ENCODE peak calls at places on chromosome 1, in nine cellular contexts. B, P, J, D, V, M, Y, K and W are unnamed samples.
A peak's percentile ranks its signal among the peaks of the same experiment; 100 is the strongest.

GRCh38 chr1:13801232-13801631 is 101.2 kb downstream of the PRDM2 start:
- DNase-seq in D (no peak), M (no peak), Y (no peak), K (no peak), P (peak; percentile 19), B (no peak), J (no peak), V (no peak), W (no peak)

GRCh38 chr1:218345673-218346390 is 696 bp downstream of the TGFB2 start:
- DNase-seq in D (no peak), B (peak; percentile 71), K (peak; percentile 48), P (peak; percentile 89), M (peak; percentile 42), Y (no peak), J (peak; percentile 46), V (peak; percentile 31), W (no peak)

GRCh38 chr1:7591565-7591964 is 179.5 kb upstream of the VAMP3 start:
- DNase-seq in K (no peak), P (no peak), V (no peak), B (no peak), Y (no peak), D (no peak), M (no peak), J (no peak), W (no peak)

GRCh38 chr1:84170171-84170570 is 26.1 kb downstream of the PRKACB start:
- DNase-seq in P (no peak), M (no peak), V (no peak), D (no peak), B (no peak), Y (no peak), J (no peak), K (no peak), W (no peak)

GRCh38 chr1:228197555-228198147 is 10.2 kb upstream of the OBSCN start:
- DNase-seq in B (no peak), K (no peak), P (no peak), V (no peak), D (no peak), J (no peak), Y (no peak), M (no peak), W (no peak)

GRCh38 chr1:63403386-63403785 is 36.0 kb downstream of the ALG6 start:
- DNase-seq in J (no peak), B (no peak), K (no peak), D (peak; percentile 4), Y (no peak), P (no peak), V (no peak), M (no peak), W (no peak)

GRCh38 chr1:235045921-235046601 is 82.6 kb downstream of the TOMM20 start:
- DNase-seq in J (no peak), K (no peak), B (no peak), M (no peak), D (no peak), Y (no peak), V (no peak), P (no peak), W (no peak)

GRCh38 chr1:154483941-154484803 is 17.8 kb upstream of the TDRD10 start:
- DNase-seq in D (no peak), M (no peak), V (no peak), P (peak; percentile 88), B (no peak), J (peak; percentile 62), K (no peak), Y (no peak), W (no peak)

GRCh38 chr1:179251675-179252074 is 22.2 kb upstream of the ABL2 start:
- DNase-seq in P (peak; percentile 77), M (no peak), D (no peak), V (no peak), Y (no peak), J (peak; percentile 41), K (no peak), B (no peak), W (no peak)

GRCh38 chr1:78797108-78797781 is 147.6 kb downstream of the IFI44 start:
- DNase-seq in B (no peak), D (no peak), K (no peak), V (no peak), J (no peak), P (no peak), Y (no peak), M (no peak), W (no peak)

GRCh38 chr1:15344800-15345710 is 64.6 kb upstream of the EFHD2 start:
- DNase-seq in V (no peak), D (no peak), B (no peak), K (no peak), P (no peak), Y (no peak), M (no peak), J (no peak), W (no peak)

GRCh38 chr1:184854456-184855180 is 100.0 kb upstream of the EDEM3 start:
- DNase-seq in Y (no peak), B (no peak), K (no peak), M (no peak), V (no peak), D (peak; percentile 20), P (peak; percentile 51), J (no peak), W (no peak)

GRCh38 chr1:109252893-109253802 is 3.8 kb downstream of the CELSR2 start:
- DNase-seq in K (peak; percentile 82), B (peak; percentile 83), Y (no peak), V (no peak), P (peak; percentile 38), J (no peak), M (peak; percentile 18), D (no peak), W (peak; percentile 33)

GRCh38 chr1:24114753-24115152 is 2.8 kb upstream of the MYOM3 start:
- DNase-seq in J (no peak), K (no peak), M (no peak), B (no peak), P (no peak), Y (no peak), D (no peak), V (no peak), W (no peak)

GRCh38 chr1:7012461-7012924 is 227.2 kb downstream of the CAMTA1 start:
- DNase-seq in P (no peak), J (no peak), K (no peak), Y (no peak), V (no peak), D (no peak), M (no peak), B (no peak), W (no peak)

GRCh38 chr1:159953866-159954515 is at the start of gene SLAMF9:
- DNase-seq in J (no peak), V (no peak), P (peak; percentile 26), Y (no peak), M (no peak), B (no peak), D (no peak), K (no peak), W (no peak)

GRCh38 chr1:31798433-31799195 is 17.2 kb downstream of the SPOCD1 start:
- DNase-seq in B (no peak), Y (no peak), K (no peak), D (no peak), P (peak; percentile 80), J (peak; percentile 50), M (no peak), V (no peak), W (no peak)

GRCh38 chr1:207822124-207822601 is 70.3 kb downstream of the CD46 start:
- DNase-seq in M (peak; percentile 68), V (no peak), P (no peak), J (no peak), Y (no peak), B (no peak), K (no peak), D (no peak), W (peak; percentile 76)

GRCh38 chr1:94253456-94254042 is 16.2 kb upstream of the ARHGAP29 start:
- DNase-seq in P (no peak), M (no peak), D (no peak), J (no peak), V (no peak), K (no peak), B (no peak), Y (no peak), W (no peak)

GRCh38 chr1:75954594-75954993 is 22.4 kb upstream of the ASB17 start:
- DNase-seq in Y (no peak), B (no peak), J (no peak), D (no peak), M (no peak), V (no peak), P (peak; percentile 34), K (no peak), W (no peak)

GRCh38 chr1:150309758-150310495 is 11.4 kb upstream of the PRPF3 start:
- DNase-seq in V (no peak), B (no peak), J (no peak), D (no peak), K (no peak), Y (no peak), M (no peak), P (peak; percentile 4), W (no peak)

GRCh38 chr1:27575861-27576331 is 28.0 kb downstream of the AHDC1 start:
- DNase-seq in M (peak; percentile 72), J (no peak), D (no peak), P (peak; percentile 61), B (peak; percentile 52), K (peak; percentile 31), V (no peak), Y (peak; percentile 24), W (peak; percentile 67)

GRCh38 chr1:77316006-77316405 is 34.2 kb downstream of the AK5 start:
- DNase-seq in M (no peak), J (peak; percentile 16), D (no peak), V (no peak), P (no peak), B (peak; percentile 15), Y (no peak), K (no peak), W (no peak)

GRCh38 chr1:94599090-94599813 is 57.7 kb upstream of the F3 start:
- DNase-seq in D (no peak), P (peak; percentile 29), M (no peak), J (no peak), Y (no peak), B (no peak), V (no peak), K (no peak), W (no peak)

GRCh38 chr1:240611619-240612490 is at the start of gene GREM2:
- DNase-seq in K (no peak), D (no peak), Y (no peak), M (peak; percentile 27), V (peak; percentile 37), P (peak; percentile 58), J (peak; percentile 87), B (peak; percentile 70), W (peak; percentile 7)

GRCh38 chr1:154931940-154932487 is 4.5 kb downstream of the PMVK start:
- DNase-seq in Y (no peak), M (no peak), J (no peak), V (no peak), P (no peak), B (no peak), K (no peak), D (no peak), W (no peak)

GRCh38 chr1:56060901-56061300 is 518.5 kb downstream of the PLPP3 start:
- DNase-seq in J (no peak), P (no peak), B (no peak), K (no peak), Y (no peak), D (no peak), V (no peak), M (no peak), W (no peak)

GRCh38 chr1:205258313-205259176 is 30.8 kb downstream of the TMCC2 start:
- DNase-seq in J (no peak), B (peak; percentile 65), K (peak; percentile 65), Y (no peak), V (no peak), M (no peak), P (peak; percentile 49), D (no peak), W (no peak)

GRCh38 chr1:15714438-15715136 is 21.5 kb upstream of the SLC25A34 start:
- DNase-seq in D (no peak), V (no peak), K (peak; percentile 38), Y (no peak), M (no peak), P (peak; percentile 84), B (no peak), J (peak; percentile 58), W (no peak)

GRCh38 chr1:56413671-56414199 is 165.6 kb downstream of the PLPP3 start:
- DNase-seq in V (no peak), M (no peak), P (no peak), B (no peak), K (no peak), J (no peak), Y (no peak), D (no peak), W (no peak)

GRCh38 chr1:93446837-93447451 is 974 bp upstream of the FNBP1L start:
- DNase-seq in B (no peak), J (no peak), Y (no peak), P (peak; percentile 19), V (no peak), M (no peak), K (no peak), D (no peak), W (no peak)